ENCODE peak calls at places on chromosomes 7 and 10, in six cellular contexts. V is fibroblast of lung, B is left lung, R is vagina, P is astrocyte of the spinal cord, J is IMR-90. F is an unnamed sample.

GRCh38 chr10:103761075-103761920 is 94.1 kb downstream of the SH3PXD2A start:
- DNase-seq in V (peak; percentile 61), B (no peak), R (no peak), P (peak; percentile 42), J (no peak), F (no peak)

GRCh38 chr7:108097703-108098102 is 32.5 kb downstream of the LAMB4 start:
- DNase-seq in V (no peak), B (no peak), R (no peak), P (no peak), J (no peak), F (no peak)

GRCh38 chr7:132117181-132117580 is 459.1 kb downstream of the PLXNA4 start:
- DNase-seq in V (peak; percentile 82), B (no peak), R (no peak), P (peak; percentile 43), J (peak; percentile 28), F (peak; percentile 54)

GRCh38 chr10:35451103-35452016 is 115.1 kb downstream of the CCNY start:
- DNase-seq in V (no peak), B (no peak), R (no peak), P (no peak), J (peak; percentile 63), F (peak; percentile 68)

GRCh38 chr7:158252081-158252836 is 335.4 kb downstream of the PTPRN2 start:
- DNase-seq in V (no peak), B (peak; percentile 48), R (no peak), P (no peak), J (no peak), F (no peak)

GRCh38 chr7:5528071-5528814 is 104.6 kb upstream of the TNRC18 start:
- DNase-seq in V (no peak), B (no peak), R (no peak), P (peak; percentile 43), J (peak; percentile 36), F (peak; percentile 55)

GRCh38 chr7:28572321-28573058 is 160.2 kb downstream of the CREB5 start:
- DNase-seq in V (no peak), B (no peak), R (no peak), P (no peak), J (no peak), F (no peak)

GRCh38 chr7:103752995-103753394 is 236.5 kb downstream of the RELN start:
- DNase-seq in V (peak; percentile 3), B (no peak), R (no peak), P (no peak), J (peak; percentile 27), F (peak; percentile 8)

GRCh38 chr10:77633376-77633775 is 4.2 kb downstream of the KCNMA1 start:
- DNase-seq in V (no peak), B (no peak), R (no peak), P (no peak), J (no peak), F (no peak)

GRCh38 chr10:24168258-24169170 is 40.4 kb upstream of the KIAA1217 start:
- DNase-seq in V (peak; percentile 36), B (no peak), R (no peak), P (peak; percentile 8), J (no peak), F (peak; percentile 27)

GRCh38 chr10:110446277-110446676 is 51.4 kb upstream of the DUSP5 start:
- DNase-seq in V (no peak), B (no peak), R (no peak), P (no peak), J (no peak), F (no peak)

GRCh38 chr10:4736608-4737007 is 89.4 kb upstream of the AKR1E2 start:
- DNase-seq in V (no peak), B (no peak), R (no peak), P (no peak), J (no peak), F (no peak)

GRCh38 chr7:14835399-14835798 is 67.2 kb downstream of the DGKB start:
- DNase-seq in V (no peak), B (no peak), R (no peak), P (no peak), J (no peak), F (no peak)

GRCh38 chr10:13074562-13075451 is 25.2 kb upstream of the OPTN start:
- DNase-seq in V (peak; percentile 53), B (peak; percentile 83), R (no peak), P (peak; percentile 74), J (peak; percentile 60), F (peak; percentile 66)

GRCh38 chr7:84914598-84914997 is 272.3 kb downstream of the SEMA3D start:
- DNase-seq in V (no peak), B (no peak), R (no peak), P (no peak), J (no peak), F (no peak)

GRCh38 chr7:111931958-111932357 is 274.2 kb downstream of the DOCK4 start:
- DNase-seq in V (peak; percentile 48), B (no peak), R (no peak), P (peak; percentile 44), J (peak; percentile 23), F (no peak)

GRCh38 chr7:33895025-33895804 is 10.1 kb upstream of the BMPER start:
- DNase-seq in V (peak; percentile 76), B (peak; percentile 93), R (no peak), P (peak; percentile 83), J (peak; percentile 75), F (peak; percentile 78)

GRCh38 chr10:112446855-112447691 is at the start of the genes VTI1A and ZDHHC6:
- DNase-seq in V (peak; percentile 85), B (peak; percentile 94), R (no peak), P (peak; percentile 89), J (peak; percentile 84), F (peak; percentile 88)
- TF ChIP-seq CTCF in V (peak; percentile 24), B (no peak), R (no peak), P (peak; percentile 32), J (peak; percentile 24), F (peak; percentile 33)

DNA sequence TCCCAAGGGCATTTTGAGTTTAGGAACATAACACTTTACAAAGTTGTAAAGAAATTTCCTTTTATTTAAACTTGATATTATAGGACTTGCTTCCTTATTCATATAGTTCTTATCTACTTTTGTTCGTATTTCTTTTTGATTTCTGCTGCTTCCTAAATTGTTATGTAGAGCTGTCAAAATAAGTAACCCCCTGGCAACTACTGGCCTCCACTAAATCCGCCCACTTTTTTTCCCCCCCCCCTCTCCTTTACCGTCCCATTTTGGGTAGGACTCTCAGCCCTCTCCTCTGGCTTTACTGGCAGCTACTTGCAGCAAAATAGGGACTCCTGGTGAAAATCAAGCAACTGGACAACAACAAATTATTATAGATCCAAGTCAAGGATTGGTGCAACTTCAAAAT is 1.1 kb downstream of the SP4 start:
- DNase-seq in V (no peak), B (no peak), R (no peak), P (no peak), J (no peak), F (peak; percentile 1)
- H3K4me3 ChIP-seq in V (peak overlapping the region; percentile 80), B (no peak overlapping the region), R (no peak overlapping the region), P (peak overlapping the region; percentile 72), J (no peak overlapping the region), F (peak overlapping the region; percentile 59)

DNA sequence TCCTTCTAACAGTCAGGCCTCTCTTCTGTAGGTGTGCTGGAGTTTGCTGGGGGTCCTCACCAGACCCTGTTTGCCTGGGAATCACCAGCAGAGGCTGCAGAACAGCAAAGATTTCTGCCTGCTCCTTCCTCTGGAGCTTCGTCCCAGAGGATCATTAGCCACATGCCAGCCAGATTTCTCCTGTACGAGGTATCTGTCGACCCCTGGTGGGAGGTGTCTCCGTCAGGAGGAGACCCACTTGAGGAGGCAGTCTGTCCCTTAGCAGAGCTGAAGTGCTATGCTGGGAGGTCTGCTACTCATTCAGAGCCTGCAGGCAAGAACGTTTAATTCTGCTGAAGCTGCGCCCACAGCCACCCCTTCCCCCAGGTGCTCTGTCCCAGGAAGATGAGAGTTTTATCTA is 611.1 kb upstream of the COBL start:
- DNase-seq in V (no peak), B (no peak), R (no peak), P (no peak), J (no peak), F (no peak)
- TF ChIP-seq CTCF in V (no peak), B (no peak), R (no peak), P (no peak), J (no peak), F (no peak)

DNA sequence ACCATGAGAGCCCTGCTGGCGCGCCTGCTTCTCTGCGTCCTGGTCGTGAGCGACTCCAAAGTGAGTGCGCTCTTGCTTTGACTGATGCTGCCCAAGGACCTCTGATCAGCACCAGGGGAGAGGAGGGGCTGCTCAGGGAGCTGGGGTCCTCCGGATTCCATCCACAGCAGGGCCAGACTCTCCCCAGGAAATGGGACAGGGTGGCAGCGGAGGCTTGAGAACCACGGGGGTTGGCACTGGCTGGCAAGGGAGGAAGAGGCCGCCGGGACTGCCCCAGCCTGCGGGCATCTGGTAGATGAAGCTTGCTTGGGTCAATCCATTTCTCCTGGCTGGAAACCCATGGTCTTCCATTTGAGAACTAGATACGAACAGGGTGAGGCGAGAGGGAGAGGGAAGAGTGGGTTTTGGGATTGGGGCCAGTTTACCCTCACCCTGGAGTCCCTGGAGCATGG is 647 bp downstream of the PLAU start:
- DNase-seq in V (peak; percentile 57), B (no peak), R (no peak), P (no peak), J (peak; percentile 43), F (peak; percentile 24)
- H3K4me3 ChIP-seq in V (peak overlapping the region; percentile 88), B (peak overlapping the region; percentile 62), R (peak overlapping the region; percentile 67), P (peak overlapping the region; percentile 79), J (peak overlapping the region; percentile 66), F (peak overlapping the region; percentile 69)

DNA sequence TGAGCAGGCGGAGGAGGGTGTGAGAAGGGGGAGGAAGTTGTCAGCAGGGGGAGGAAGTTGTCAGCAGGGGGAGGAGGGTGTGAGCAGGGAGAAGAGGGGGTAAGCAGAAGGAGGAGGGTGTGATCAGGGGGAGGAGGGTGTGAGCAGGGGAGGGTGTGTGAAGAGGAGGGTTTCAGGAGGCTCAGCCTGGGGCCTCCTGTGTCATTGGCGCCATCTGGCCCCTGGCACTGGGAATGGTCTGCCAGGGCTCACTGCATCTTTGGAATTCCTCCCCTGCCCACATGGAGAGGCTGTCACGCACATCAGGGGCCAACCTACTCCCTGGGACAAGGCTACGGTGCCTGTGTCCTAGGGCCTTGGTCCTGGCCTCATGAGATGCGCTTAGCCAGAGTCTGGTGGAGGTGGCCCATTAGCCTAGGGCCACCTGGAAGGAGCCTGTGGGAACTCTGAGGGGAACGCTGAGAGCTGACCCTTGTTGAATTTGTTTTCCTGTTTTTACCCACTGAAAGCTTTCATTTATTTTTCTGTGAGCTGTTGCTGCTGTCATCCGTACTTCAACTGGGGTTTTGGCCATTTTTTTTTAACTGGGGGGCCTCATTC is 18.0 kb downstream of the CAMK2B start:
- DNase-seq in V (peak; percentile 39), B (peak; percentile 45), R (peak; percentile 82), P (no peak), J (peak; percentile 19), F (peak; percentile 47)
- TF ChIP-seq CTCF in V (peak; percentile 20), B (no peak), R (no peak), P (peak; percentile 40), J (peak; percentile 56), F (peak; percentile 48)

GRCh38 chr7:8441106-8441590 is 7.7 kb downstream of the NXPH1 start:
- DNase-seq in V (no peak), B (no peak), R (no peak), P (no peak), J (no peak), F (no peak)

GRCh38 chr7:8441602-8442294 is 8.3 kb downstream of the NXPH1 start:
- DNase-seq in V (no peak), B (no peak), R (no peak), P (no peak), J (no peak), F (no peak)

GRCh38 chr7:8442814-8443304 is 9.4 kb downstream of the NXPH1 start:
- DNase-seq in V (peak; percentile 33), B (peak; percentile 87), R (no peak), P (peak; percentile 49), J (no peak), F (peak; percentile 7)

GRCh38 chr7:8442295-8442813 is 8.9 kb downstream of the NXPH1 start:
- DNase-seq in V (no peak), B (no peak), R (no peak), P (no peak), J (no peak), F (no peak)

GRCh38 chr7:8440670-8441069 is 7.3 kb downstream of the NXPH1 start:
- DNase-seq in V (no peak), B (no peak), R (no peak), P (no peak), J (no peak), F (no peak)
- H3K4me3 ChIP-seq in V (no peak overlapping the region), B (no peak overlapping the region), R (no peak overlapping the region), P (no peak overlapping the region), J (no peak overlapping the region), F (no peak overlapping the region)